ENCODE peak calls at places on chromosomes 16 and 17, in six cellular contexts. W is Panc1, F is MM.1S, J is endothelial cell of umbilical vein, H is tibial nerve, R is ovary. A is an unnamed sample.

GRCh38 chr16:85008267-85008666 is 3.1 kb downstream of the ZDHHC7 start:
- DNase-seq in W (no peak), F (no peak), J (no peak), H (no peak), R (no peak), A (no peak)

GRCh38 chr17:38658741-38659345 is 15.9 kb downstream of the EPOP start:
- DNase-seq in W (no peak), F (no peak), J (no peak), H (no peak), R (no peak), A (no peak)

GRCh38 chr17:2068589-2069051 is 13.7 kb downstream of the HIC1 start:
- DNase-seq in W (no peak), F (no peak), J (peak; percentile 64), H (no peak), R (peak; percentile 37), A (peak; percentile 72)

GRCh38 chr17:38815576-38816193 is 9.4 kb downstream of the CWC25 start:
- DNase-seq in W (no peak), F (no peak), J (no peak), H (no peak), R (no peak), A (no peak)

GRCh38 chr17:5396612-5397011 is 22.9 kb downstream of the NUP88 start:
- DNase-seq in W (no peak), F (no peak), J (no peak), H (no peak), R (no peak), A (no peak)

GRCh38 chr16:2846511-2847310 is 11.3 kb downstream of the PRSS22 start:
- DNase-seq in W (peak; percentile 79), F (no peak), J (no peak), H (no peak), R (no peak), A (no peak)

GRCh38 chr17:31579265-31579664 is 187.8 kb downstream of the RAB11FIP4 start:
- DNase-seq in W (no peak), F (no peak), J (peak; percentile 70), H (no peak), R (no peak), A (no peak)

GRCh38 chr17:49994085-49995054 is 654 bp downstream of the DLX3 start:
- DNase-seq in W (no peak), F (no peak), J (peak; percentile 11), H (no peak), R (no peak), A (no peak)

GRCh38 chr16:88628512-88628974 is 9.8 kb upstream of the IL17C start:
- DNase-seq in W (no peak), F (no peak), J (peak; percentile 14), H (no peak), R (no peak), A (no peak)

GRCh38 chr17:8121531-8122390 is 2.1 kb downstream of the HES7 start:
- DNase-seq in W (no peak), F (peak; percentile 62), J (peak; percentile 58), H (peak; percentile 22), R (peak; percentile 58), A (no peak)

GRCh38 chr16:57651344-57652333 is 16.5 kb upstream of the ADGRG3 start:
- DNase-seq in W (no peak), F (no peak), J (no peak), H (no peak), R (no peak), A (no peak)

GRCh38 chr17:21143695-21144094 is 16.9 kb downstream of the DHRS7B start:
- DNase-seq in W (no peak), F (no peak), J (no peak), H (no peak), R (no peak), A (no peak)

GRCh38 chr17:21146362-21147021 is 19.7 kb downstream of the DHRS7B start:
- DNase-seq in W (no peak), F (no peak), J (no peak), H (no peak), R (no peak), A (no peak)

DNA sequence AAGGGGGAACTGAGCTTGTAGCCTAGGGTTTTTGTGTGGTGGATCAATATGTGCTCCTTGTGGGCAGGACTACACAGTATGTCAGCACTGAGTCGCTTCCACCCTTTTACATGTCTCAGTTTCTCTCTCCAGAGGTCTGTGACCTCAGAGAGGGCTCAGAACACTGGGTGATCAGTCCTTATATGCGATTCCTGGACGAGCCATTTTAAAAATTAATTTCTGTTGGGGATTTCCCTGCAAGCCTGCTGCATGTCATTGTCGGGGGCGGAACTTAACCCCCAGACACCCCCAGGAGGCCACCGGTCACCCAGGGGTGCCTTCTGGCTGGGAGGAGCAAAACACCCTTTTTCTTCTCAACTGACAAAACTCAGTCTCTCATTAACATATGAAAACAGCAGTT is 14.1 kb downstream of the DHRS7B start:
- DNase-seq in W (no peak), F (no peak), J (no peak), H (no peak), R (no peak), A (no peak)
- H3K4me3 ChIP-seq in W (no peak overlapping the region), F (no peak overlapping the region), J (no peak overlapping the region), H (no peak overlapping the region), R (no peak overlapping the region), A (no peak overlapping the region)

DNA sequence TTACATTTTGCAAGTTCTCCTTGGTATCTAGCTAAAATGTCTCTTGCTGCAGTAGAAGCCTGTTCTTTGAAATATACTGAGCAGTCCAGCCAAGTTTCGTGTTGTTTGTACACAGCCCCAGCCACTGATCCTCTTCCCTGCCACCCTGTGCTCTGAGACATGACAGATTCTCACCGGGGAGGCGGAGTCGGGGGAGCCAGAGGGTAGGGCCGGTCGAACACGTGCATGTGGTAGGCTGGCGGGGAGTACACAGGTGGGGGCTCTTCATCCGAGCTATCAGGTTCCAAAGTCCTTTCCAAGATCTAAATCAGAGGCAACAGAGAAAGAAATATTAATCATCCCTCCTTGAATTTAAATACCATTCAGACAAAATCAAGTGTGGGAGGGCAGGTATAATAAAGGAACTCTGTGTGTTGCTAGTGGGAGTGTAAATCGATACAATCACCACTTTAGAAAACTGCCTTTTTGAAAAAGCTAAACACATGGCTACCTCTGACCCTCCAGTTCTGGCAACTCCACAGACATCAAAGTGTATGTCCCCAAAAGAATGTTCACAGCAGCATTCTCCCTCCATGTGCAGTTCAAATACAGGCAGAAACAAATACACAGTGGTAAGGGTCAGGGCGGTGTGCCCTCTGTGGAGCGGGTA is 29.7 kb upstream of the MRPS23 start:
- DNase-seq in W (no peak), F (no peak), J (no peak), H (no peak), R (no peak), A (no peak)
- H3K4me1 ChIP-seq in W (peaks cover 74% of the 10 kb centered on the region), F (peaks cover 23% of the 10 kb centered on the region), J (peaks cover 39% of the 10 kb centered on the region), H (peaks cover 81% of the 10 kb centered on the region), R (peaks cover 25% of the 10 kb centered on the region), A (peaks cover 50% of the 10 kb centered on the region)

DNA sequence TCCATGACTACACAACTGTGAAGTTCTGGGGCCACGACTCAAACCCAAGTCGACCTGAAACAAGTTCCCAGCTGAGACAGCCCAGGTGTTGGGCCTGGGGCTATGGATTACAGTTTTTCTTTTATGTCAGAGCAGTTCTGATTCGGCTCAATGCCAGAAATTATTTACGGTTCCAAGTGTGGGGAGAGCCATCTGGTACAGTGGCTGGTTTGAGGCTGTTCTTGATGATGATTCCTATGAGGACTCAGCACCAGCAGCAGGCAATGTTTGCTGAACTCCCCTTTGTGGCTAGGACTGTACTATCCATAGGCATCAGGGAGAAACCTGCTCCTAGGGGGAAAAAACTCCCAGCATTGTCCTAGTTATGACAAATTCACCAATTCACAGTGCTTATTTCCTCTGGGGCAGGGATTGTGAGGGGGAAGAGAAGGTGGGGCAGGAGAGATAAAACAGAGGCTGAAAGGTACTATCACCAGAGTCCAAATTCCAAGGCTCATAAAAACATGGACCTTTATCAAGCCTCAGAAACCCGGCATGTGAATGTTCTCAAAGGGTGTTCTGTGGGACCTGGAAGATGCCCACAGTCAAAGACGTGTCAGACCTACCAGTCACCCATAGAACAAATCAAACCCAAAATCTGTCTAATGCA is 18.2 kb upstream of the CMTM4 start:
- DNase-seq in W (no peak), F (no peak), J (no peak), H (no peak), R (no peak), A (no peak)
- H3K27ac ChIP-seq in W (no peak overlapping the region), F (no peak overlapping the region), J (no peak overlapping the region), H (no peak overlapping the region), R (no peak overlapping the region), A (peak overlapping the region; percentile 16)

GRCh38 chr16:11587643-11588247 is 1.0 kb upstream of the LITAF start:
- DNase-seq in W (no peak), F (no peak), J (no peak), H (no peak), R (no peak), A (no peak)
- H3K4me3 ChIP-seq in W (peak overlapping the region; percentile 74), F (peak overlapping the region; percentile 81), J (no peak overlapping the region), H (peak overlapping the region; percentile 91), R (peak overlapping the region; percentile 86), A (peak overlapping the region; percentile 98)

GRCh38 chr17:40857535-40857934 is 9.5 kb downstream of the KRT12 start:
- DNase-seq in W (no peak), F (no peak), J (no peak), H (peak; percentile 38), R (no peak), A (no peak)

GRCh38 chr17:40852378-40852777 is 14.6 kb downstream of the KRT12 start:
- DNase-seq in W (no peak), F (no peak), J (no peak), H (no peak), R (no peak), A (no peak)

GRCh38 chr17:40850287-40850972 is 16.6 kb downstream of the KRT12 start:
- DNase-seq in W (no peak), F (no peak), J (no peak), H (no peak), R (no peak), A (no peak)

GRCh38 chr17:40859536-40859935 is 7.5 kb downstream of the KRT12 start:
- DNase-seq in W (no peak), F (no peak), J (no peak), H (no peak), R (no peak), A (no peak)

GRCh38 chr17:40854175-40854814 is 12.7 kb downstream of the KRT12 start:
- DNase-seq in W (peak; percentile 50), F (no peak), J (peak; percentile 59), H (no peak), R (no peak), A (no peak)
- H3K4me1 ChIP-seq in W (peaks cover 5% of the 10 kb centered on the region), F (peaks cover 4% of the 10 kb centered on the region), J (peaks cover 8% of the 10 kb centered on the region), H (peaks cover 31% of the 10 kb centered on the region), R (peaks cover 2% of the 10 kb centered on the region), A (peaks cover 35% of the 10 kb centered on the region)

GRCh38 chr17:82655038-82655479 is 6.8 kb upstream of the WDR45B start:
- DNase-seq in W (no peak), F (no peak), J (peak; percentile 21), H (no peak), R (no peak), A (no peak)
- H3K27ac ChIP-seq in W (peak overlapping the region; percentile 35), F (no peak overlapping the region), J (no peak overlapping the region), H (no peak overlapping the region), R (no peak overlapping the region), A (no peak overlapping the region)

DNA sequence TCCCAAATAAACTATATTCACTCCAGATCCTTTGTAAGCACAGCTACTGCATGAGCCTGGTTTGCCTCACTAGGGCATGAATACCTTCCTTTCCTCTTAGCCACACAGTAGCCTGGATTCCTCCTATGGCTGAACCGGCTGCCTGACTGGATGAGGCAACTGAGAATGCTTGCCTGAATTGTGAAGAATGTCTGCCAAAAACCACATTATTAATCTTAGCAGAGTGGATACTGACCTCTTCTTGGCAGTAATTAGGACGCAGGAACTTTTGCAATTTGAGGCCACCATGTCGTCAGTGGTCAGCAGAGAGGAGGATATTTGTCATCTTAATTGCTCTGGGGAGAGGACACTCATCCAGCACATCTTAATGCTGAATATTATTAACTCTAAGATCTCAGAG is 651.8 kb upstream of the GOT2 start:
- DNase-seq in W (no peak), F (no peak), J (peak; percentile 40), H (peak; percentile 18), R (no peak), A (no peak)
- H3K4me3 ChIP-seq in W (no peak overlapping the region), F (no peak overlapping the region), J (no peak overlapping the region), H (no peak overlapping the region), R (no peak overlapping the region), A (no peak overlapping the region)